ENCODE peak calls at places on chromosomes 5 and 9, in ten cellular contexts. E is H1; N is activated CD4-positive, alpha-beta memory T cell treated with anti-CD3 and anti-CD28 coated beads for 36 hours; K is HTR-8/SVneo; T is right lobe of liver; O is naive thymus-derived CD8-positive, alpha-beta T cell; Q is SJCRH30; U is M059J; R is Kasumi-1; C is GM10248. I is an unnamed sample.

GRCh38 chr5:165497707-165498106 is 1992.3 kb downstream of the MAT2B start:
- DNase-seq in C (no peak), O (no peak), N (no peak), U (peak), E (peak), T (no peak), K (peak), R (peak), Q (no peak), I (peak)

GRCh38 chr5:139764250-139764791 is 31.3 kb upstream of the PSD2 start:
- DNase-seq in R (no peak), T (no peak), K (no peak), O (peak), N (no peak), C (no peak), E (no peak), U (no peak), Q (no peak), I (no peak)

GRCh38 chr5:88144219-88145040 is 124.2 kb downstream of the TMEM161B start:
- DNase-seq in Q (no peak), C (no peak), R (no peak), N (no peak), O (no peak), U (peak), T (no peak), K (no peak), E (no peak), I (no peak)

GRCh38 chr9:27247756-27248155 is 49.2 kb downstream of the EQTN start:
- DNase-seq in R (peak), E (peak), U (peak), C (peak), K (peak), T (no peak), Q (peak), N (no peak), O (no peak), I (peak)

GRCh38 chr5:179912951-179913350 is 5.3 kb upstream of the TBC1D9B start:
- DNase-seq in K (no peak), C (no peak), E (no peak), R (peak), N (no peak), Q (no peak), T (no peak), O (no peak), U (peak), I (no peak)

GRCh38 chr9:72813544-72813943 is 139.3 kb downstream of the ALDH1A1 start:
- DNase-seq in K (no peak), O (no peak), N (no peak), E (no peak), Q (no peak), U (no peak), C (no peak), T (no peak), R (no peak), I (no peak)

GRCh38 chr5:119049824-119050449 is 20.9 kb upstream of the DMXL1 start:
- DNase-seq in T (no peak), K (peak), C (no peak), O (no peak), R (no peak), E (no peak), N (no peak), U (peak), Q (no peak), I (peak)

GRCh38 chr5:1500411-1501091 is 23.2 kb downstream of the LPCAT1 start:
- DNase-seq in R (no peak), E (no peak), N (no peak), U (no peak), K (no peak), T (peak), Q (no peak), O (no peak), C (no peak), I (no peak)